ENCODE peak calls at places on chromosomes 3 and 15, in six cellular contexts. X is foreskin fibroblast; H is right lobe of liver; N is CD8-positive, alpha-beta memory T cell; Y is heart right ventricle; I is RKO. V is an unnamed sample.

GRCh38 chr3:191283400-191283799 is 45.8 kb upstream of the CCDC50 start:
- DNase-seq in Y (no peak), X (no peak), H (no peak), I (no peak), N (no peak), V (no peak)

GRCh38 chr3:150447084-150447483 is 39.0 kb downstream of the TSC22D2 start:
- DNase-seq in X (no peak), N (no peak), H (no peak), Y (no peak), I (no peak), V (no peak)

GRCh38 chr3:187406927-187407326 is 38.7 kb downstream of the RTP4 start:
- DNase-seq in H (no peak), I (no peak), N (no peak), Y (peak), X (no peak), V (no peak)

GRCh38 chr15:48577495-48577894 is 68.0 kb downstream of the FBN1 start:
- DNase-seq in Y (no peak), I (no peak), N (no peak), X (peak), H (no peak), V (no peak)

GRCh38 chr15:93018574-93018973 is 70.4 kb downstream of the RGMA start:
- DNase-seq in X (no peak), Y (no peak), N (no peak), I (no peak), H (no peak), V (no peak)

GRCh38 chr15:42035362-42035761 is 14.5 kb upstream of the PLA2G4E start:
- DNase-seq in Y (no peak), H (no peak), X (peak), I (no peak), N (no peak), V (no peak)

GRCh38 chr3:141425523-141426233 is 57.4 kb downstream of the ZBTB38 start:
- DNase-seq in H (no peak), X (no peak), Y (no peak), I (no peak), N (no peak), V (no peak)

GRCh38 chr3:141402476-141403171 is 34.3 kb downstream of the ZBTB38 start:
- DNase-seq in I (no peak), N (peak), X (peak), H (peak), Y (peak), V (peak)

GRCh38 chr15:79981861-79982455 is 11.0 kb upstream of the BCL2A1 start:
- DNase-seq in Y (no peak), H (no peak), X (no peak), N (no peak), I (no peak), V (no peak)

GRCh38 chr3:111735271-111735758 is 123.8 kb upstream of the PHLDB2 start:
- DNase-seq in N (no peak), Y (no peak), X (peak), H (no peak), I (peak), V (no peak)

GRCh38 chr15:59400103-59400813 is 27.6 kb upstream of the MYO1E start:
- DNase-seq in I (no peak), N (no peak), Y (no peak), X (no peak), H (no peak), V (no peak)

GRCh38 chr3:108511490-108511889 is 1.1 kb upstream of the MYH15 start:
- DNase-seq in I (no peak), X (no peak), Y (no peak), N (no peak), H (no peak), V (no peak)

GRCh38 chr3:157493627-157494550 is 9.3 kb downstream of the VEPH1 start:
- DNase-seq in X (peak), I (peak), H (no peak), Y (no peak), N (no peak), V (no peak)

GRCh38 chr3:193530231-193531165 is 24.2 kb downstream of the ATP13A4 start:
- DNase-seq in I (no peak), H (no peak), N (no peak), Y (no peak), X (no peak), V (no peak)